ENCODE peak calls at places on chromosome 13, in four cellular contexts. C, O, G and T are unnamed samples.

GRCh38 chr13:50318887-50319286 is 303.6 kb downstream of the KCNRG start:
- DNase-seq in C (no peak), O (no peak), G (no peak), T (no peak)

GRCh38 chr13:50589651-50590054 is 253.8 kb downstream of the DLEU7 start:
- DNase-seq in C (no peak), O (no peak), G (peak; percentile 59), T (no peak)

GRCh38 chr13:112898786-112899617 is 70.0 kb upstream of the MCF2L start:
- DNase-seq in C (no peak), O (peak; percentile 34), G (no peak), T (no peak)

GRCh38 chr13:106506286-106506685 is 29.2 kb downstream of the EFNB2 start:
- DNase-seq in C (no peak), O (no peak), G (no peak), T (no peak)

GRCh38 chr13:109180905-109181425 is 551.6 kb downstream of the MYO16 start:
- DNase-seq in C (no peak), O (no peak), G (no peak), T (no peak)

GRCh38 chr13:97659602-97660001 is 225.6 kb downstream of the RAP2A start:
- DNase-seq in C (no peak), O (no peak), G (no peak), T (no peak)

GRCh38 chr13:100100115-100100879 is 11.4 kb downstream of the PCCA start:
- DNase-seq in C (no peak), O (no peak), G (no peak), T (peak; percentile 31)

GRCh38 chr13:40344270-40345148 is 321.9 kb downstream of the FOXO1 start:
- DNase-seq in C (no peak), O (no peak), G (no peak), T (no peak)

GRCh38 chr13:40530961-40531360 is 135.5 kb downstream of the FOXO1 start:
- DNase-seq in C (no peak), O (no peak), G (no peak), T (no peak)

GRCh38 chr13:113187263-113187669 is 21.2 kb downstream of the PCID2 start:
- DNase-seq in C (no peak), O (no peak), G (peak; percentile 89), T (peak; percentile 30)

GRCh38 chr13:113862766-113863510 is 938 bp downstream of the GAS6 start:
- DNase-seq in C (no peak), O (peak; percentile 68), G (peak; percentile 81), T (no peak)

GRCh38 chr13:109646423-109646822 is 140.0 kb downstream of the IRS2 start:
- DNase-seq in C (no peak), O (no peak), G (no peak), T (no peak)

GRCh38 chr13:25232937-25233515 is 54.3 kb downstream of the MTMR6 start:
- DNase-seq in C (no peak), O (no peak), G (no peak), T (peak; percentile 8)

GRCh38 chr13:30224732-30225131 is 82.6 kb downstream of the KATNAL1 start:
- DNase-seq in C (no peak), O (no peak), G (no peak), T (no peak)

GRCh38 chr13:22828081-22828480 is 352.7 kb upstream of the SGCG start:
- DNase-seq in C (no peak), O (no peak), G (no peak), T (no peak)

GRCh38 chr13:20412761-20413355 is 112.8 kb downstream of the CRYL1 start:
- DNase-seq in C (no peak), O (no peak), G (no peak), T (peak; percentile 55)

GRCh38 chr13:47826481-47826880 is 174.6 kb downstream of the SUCLA2 start:
- DNase-seq in C (no peak), O (no peak), G (no peak), T (no peak)

GRCh38 chr13:40664100-40665060 is 2.1 kb downstream of the FOXO1 start:
- DNase-seq in C (peak; percentile 62), O (peak; percentile 90), G (peak; percentile 87), T (peak; percentile 68)

GRCh38 chr13:77810430-77810829 is 108.2 kb downstream of the EDNRB start:
- DNase-seq in C (no peak), O (no peak), G (no peak), T (no peak)

GRCh38 chr13:94546071-94546839 is 49.7 kb downstream of the TGDS start:
- DNase-seq in C (no peak), O (no peak), G (no peak), T (no peak)

GRCh38 chr13:98097749-98098148 is 45.1 kb upstream of the FARP1 start:
- DNase-seq in C (no peak), O (no peak), G (no peak), T (no peak)

GRCh38 chr13:20121154-20121515 is 39.7 kb downstream of the GJA3 start:
- DNase-seq in C (no peak), O (no peak), G (no peak), T (no peak)

GRCh38 chr13:98141938-98142426 is 912 bp upstream of the FARP1 start:
- DNase-seq in C (no peak), O (peak; percentile 58), G (peak; percentile 60), T (no peak)

GRCh38 chr13:99221567-99222239 is 21.0 kb downstream of the UBAC2 start:
- DNase-seq in C (no peak), O (no peak), G (no peak), T (no peak)

GRCh38 chr13:39961036-39961435 is 305.6 kb downstream of the COG6 start:
- DNase-seq in C (no peak), O (no peak), G (no peak), T (no peak)

GRCh38 chr13:113123226-113124150 is 889 bp downstream of the F10 start:
- DNase-seq in C (no peak), O (peak; percentile 41), G (peak; percentile 46), T (no peak)

GRCh38 chr13:75761373-75761772 is 125.2 kb downstream of the LMO7 start:
- DNase-seq in C (no peak), O (no peak), G (no peak), T (no peak)

GRCh38 chr13:25732146-25732865 is 319.5 kb downstream of the SHISA2 start:
- DNase-seq in C (no peak), O (no peak), G (no peak), T (no peak)

GRCh38 chr13:59680429-59681024 is 483.2 kb downstream of the DIAPH3 start:
- DNase-seq in C (peak; percentile 4), O (no peak), G (no peak), T (peak; percentile 39)

GRCh38 chr13:98351636-98352035 is 174.6 kb upstream of the RNF113B start:
- DNase-seq in C (no peak), O (no peak), G (no peak), T (no peak)

GRCh38 chr13:41236369-41236768 is 27.0 kb downstream of the MTRF1 start:
- DNase-seq in C (no peak), O (no peak), G (no peak), T (no peak)

GRCh38 chr13:28718186-28718537 is 608 bp downstream of the SLC46A3 start:
- DNase-seq in C (no peak), O (no peak), G (no peak), T (no peak)

GRCh38 chr13:28719227-28719562 is 425 bp upstream of the SLC46A3 start:
- DNase-seq in C (no peak), O (no peak), G (no peak), T (no peak)

GRCh38 chr13:28717170-28717569 is 1.6 kb downstream of the SLC46A3 start:
- DNase-seq in C (no peak), O (no peak), G (no peak), T (no peak)

GRCh38 chr13:28718538-28719226 is at the start of gene SLC46A3:
- DNase-seq in C (peak; percentile 95), O (peak; percentile 98), G (peak; percentile 100), T (peak; percentile 98)

DNA sequence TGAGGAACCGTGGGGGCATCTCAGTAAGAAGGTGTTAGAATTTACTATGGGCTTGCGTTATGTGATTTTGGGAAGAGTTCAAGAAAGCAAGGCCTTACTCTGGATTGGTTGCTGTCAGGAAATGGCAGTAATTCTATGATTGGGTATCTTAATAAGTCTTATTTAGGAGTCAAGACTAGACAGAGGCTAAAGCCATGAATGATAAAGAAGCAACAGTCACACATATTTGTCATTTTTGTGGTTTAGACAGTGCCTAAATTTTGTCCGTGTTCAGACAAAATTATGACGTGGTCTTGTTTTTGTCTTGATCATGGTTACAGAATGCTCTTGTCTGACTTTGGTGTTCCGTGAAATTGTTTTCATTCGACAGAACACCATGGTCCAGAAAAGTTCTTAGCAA is 886 bp upstream of the SLC46A3 start:
- DNase-seq in C (no peak), O (no peak), G (no peak), T (no peak)
- H3K27ac ChIP-seq in C (peak overlapping the region; percentile 78), O (peak overlapping the region; percentile 97), G (no peak overlapping the region), T (no peak overlapping the region)

GRCh38 chr13:80144493-80144892 is 196.4 kb downstream of the SPRY2 start:
- DNase-seq in C (no peak), O (no peak), G (no peak), T (no peak)

GRCh38 chr13:80141114-80141849 is 199.6 kb downstream of the SPRY2 start:
- DNase-seq in C (no peak), O (no peak), G (peak; percentile 79), T (no peak)

GRCh38 chr13:80137994-80138393 is 202.9 kb downstream of the SPRY2 start:
- DNase-seq in C (no peak), O (no peak), G (no peak), T (no peak)

GRCh38 chr13:80134360-80134759 is 206.6 kb downstream of the SPRY2 start:
- DNase-seq in C (no peak), O (no peak), G (no peak), T (no peak)

DNA sequence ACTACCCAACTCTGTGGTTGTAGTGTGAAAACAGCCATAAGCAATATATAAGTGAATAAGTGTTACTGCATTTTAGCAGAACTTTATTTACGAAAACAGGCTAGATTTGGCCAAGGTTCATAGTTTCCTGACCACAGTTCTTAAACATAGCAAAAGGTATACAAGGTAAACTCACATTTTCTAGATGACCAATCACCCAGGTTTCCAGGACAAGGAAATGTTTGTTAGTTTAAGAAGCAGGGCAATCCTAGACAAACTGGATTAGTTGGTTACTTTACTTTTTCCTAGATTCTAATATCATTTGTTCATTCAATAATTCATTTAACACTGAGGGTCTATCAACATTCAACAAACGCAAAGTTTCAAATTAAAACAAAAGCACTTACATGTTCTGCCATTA is 201.7 kb downstream of the SPRY2 start:
- DNase-seq in C (no peak), O (no peak), G (no peak), T (no peak)
- H3K27ac ChIP-seq in C (no peak overlapping the region), O (no peak overlapping the region), G (no peak overlapping the region), T (no peak overlapping the region)

DNA sequence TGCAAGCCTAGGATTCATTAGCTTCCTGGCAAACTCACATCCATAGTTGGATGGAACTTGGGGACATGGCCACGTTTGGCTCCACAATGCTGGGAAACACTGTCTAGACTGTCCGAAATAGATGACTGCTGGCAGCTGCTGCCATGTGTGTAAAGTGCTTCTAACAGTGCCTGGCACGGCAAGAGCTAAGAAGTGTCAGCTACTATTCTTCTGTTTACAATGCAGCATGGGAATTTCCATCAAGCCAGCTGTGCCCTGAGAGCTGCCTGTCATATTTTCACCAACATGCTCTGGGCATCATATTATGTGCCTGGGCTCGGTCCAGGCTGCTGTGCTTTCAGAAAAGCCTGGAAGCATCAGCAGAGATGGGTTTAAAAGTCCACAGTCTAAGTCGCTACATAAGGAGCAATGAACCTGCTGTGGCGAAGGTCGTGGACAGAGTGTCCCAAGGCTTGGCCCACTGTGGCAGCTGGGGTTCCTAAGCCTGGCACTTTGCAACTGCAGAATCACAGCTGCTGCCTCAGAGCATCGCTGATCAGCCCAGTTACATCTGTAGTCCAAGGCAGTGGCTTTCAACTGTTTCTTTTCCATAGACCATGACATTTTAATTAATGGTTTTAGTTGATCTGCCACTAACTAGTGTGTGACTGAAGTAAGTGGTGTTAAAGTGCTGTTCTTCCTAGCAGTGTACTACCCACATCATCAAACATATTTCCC is 95.6 kb upstream of the C1QTNF9B start:
- DNase-seq in C (no peak), O (no peak), G (no peak), T (no peak)
- H3K27ac ChIP-seq in C (no peak overlapping the region), O (no peak overlapping the region), G (no peak overlapping the region), T (no peak overlapping the region)

GRCh38 chr13:36297259-36297599 is 385 bp downstream of the CCDC169 start:
- DNase-seq in C (no peak), O (no peak), G (no peak), T (no peak)
- H3K27ac ChIP-seq in C (no peak overlapping the region), O (peak overlapping the region; percentile 8), G (no peak overlapping the region), T (no peak overlapping the region)